ENCODE peak calls at places on chromosomes 5 and 9, in seven cellular contexts. V, C, Q, B, F, R and A are unnamed samples.

GRCh38 chr5:170611446-170612088 is 107.7 kb downstream of the KCNIP1 start:
- DNase-seq in B (no peak), R (peak), V (no peak), Q (peak), C (no peak), F (no peak), A (no peak)

GRCh38 chr5:179533907-179534306 is 16.4 kb upstream of the RUFY1 start:
- DNase-seq in F (no peak), C (no peak), V (no peak), Q (no peak), B (no peak), R (no peak), A (no peak)

GRCh38 chr5:12316812-12317211 is 412.6 kb upstream of the CTNND2 start:
- DNase-seq in R (no peak), C (no peak), V (no peak), B (no peak), Q (no peak), F (no peak), A (no peak)

GRCh38 chr9:87547665-87548064 is 50.0 kb downstream of the DAPK1 start:
- DNase-seq in V (peak), F (no peak), C (no peak), R (peak), Q (no peak), B (no peak), A (no peak)

GRCh38 chr5:15383021-15383420 is 117.0 kb upstream of the FBXL7 start:
- DNase-seq in R (no peak), V (no peak), Q (no peak), F (no peak), C (no peak), B (no peak), A (peak)

GRCh38 chr9:106644661-106645060 is 218.3 kb upstream of the ZNF462 start:
- DNase-seq in C (no peak), V (no peak), Q (no peak), B (no peak), R (no peak), F (no peak), A (no peak)

GRCh38 chr9:16247188-16247875 is 623.1 kb downstream of the BNC2 start:
- DNase-seq in Q (no peak), C (peak), B (no peak), V (peak), F (no peak), R (no peak), A (peak)

GRCh38 chr5:57650360-57651069 is 167.9 kb upstream of the ACTBL2 start:
- DNase-seq in C (peak), R (peak), F (peak), B (peak), Q (peak), V (peak), A (peak)

GRCh38 chr9:101578378-101578777 is 16.4 kb downstream of the PPP3R2 start:
- DNase-seq in C (no peak), Q (no peak), B (no peak), F (no peak), V (peak), R (no peak), A (no peak)

GRCh38 chr9:90029996-90030395 is 425.2 kb downstream of the GADD45G start:
- DNase-seq in V (peak), B (no peak), F (no peak), Q (no peak), C (no peak), R (no peak), A (no peak)

GRCh38 chr5:136082390-136083193 is 50.1 kb upstream of the SMAD5 start:
- DNase-seq in C (peak), F (peak), B (peak), V (no peak), Q (peak), R (peak), A (peak)

GRCh38 chr5:160697281-160697680 is 154.7 kb downstream of the ATP10B start:
- DNase-seq in Q (no peak), B (no peak), C (no peak), F (no peak), V (no peak), R (no peak), A (no peak)

GRCh38 chr5:122050959-122051358 is 27.1 kb downstream of the LOX start:
- DNase-seq in C (no peak), R (no peak), V (no peak), F (no peak), B (no peak), Q (no peak), A (no peak)

DNA sequence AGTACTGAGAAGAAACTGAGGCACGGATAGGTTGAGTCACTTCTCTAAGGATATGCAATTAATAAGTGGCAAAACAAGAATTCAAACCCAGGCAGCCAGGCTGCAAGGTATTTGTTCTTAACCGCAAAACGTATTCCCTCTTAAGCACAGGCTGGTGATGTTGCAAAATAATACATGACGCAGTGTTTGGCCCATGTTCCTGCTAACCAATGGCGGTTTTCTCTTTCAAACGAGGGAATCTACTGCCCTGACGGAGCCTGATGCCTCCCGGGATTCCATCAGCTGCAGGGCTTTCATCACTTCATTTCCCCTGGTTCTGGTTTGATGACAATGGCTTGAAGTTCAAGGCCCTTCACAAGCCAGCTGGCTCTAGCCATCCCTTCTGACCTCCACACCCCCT is 154.8 kb downstream of the SLIT3 start:
- DNase-seq in C (peak), V (no peak), Q (no peak), R (no peak), B (peak), F (no peak), A (no peak)
- TF ChIP-seq CTCF in C (no peak), V (no peak), Q (no peak), R (no peak), B (no peak), F (no peak), A (no peak)

GRCh38 chr9:129944501-129945116 is 98.4 kb downstream of the FNBP1 start:
- DNase-seq in B (no peak), R (no peak), F (no peak), C (no peak), V (no peak), Q (no peak), A (no peak)
- TF ChIP-seq CTCF in B (no peak), R (peak), F (no peak), C (no peak), V (no peak), Q (no peak), A (no peak)

DNA sequence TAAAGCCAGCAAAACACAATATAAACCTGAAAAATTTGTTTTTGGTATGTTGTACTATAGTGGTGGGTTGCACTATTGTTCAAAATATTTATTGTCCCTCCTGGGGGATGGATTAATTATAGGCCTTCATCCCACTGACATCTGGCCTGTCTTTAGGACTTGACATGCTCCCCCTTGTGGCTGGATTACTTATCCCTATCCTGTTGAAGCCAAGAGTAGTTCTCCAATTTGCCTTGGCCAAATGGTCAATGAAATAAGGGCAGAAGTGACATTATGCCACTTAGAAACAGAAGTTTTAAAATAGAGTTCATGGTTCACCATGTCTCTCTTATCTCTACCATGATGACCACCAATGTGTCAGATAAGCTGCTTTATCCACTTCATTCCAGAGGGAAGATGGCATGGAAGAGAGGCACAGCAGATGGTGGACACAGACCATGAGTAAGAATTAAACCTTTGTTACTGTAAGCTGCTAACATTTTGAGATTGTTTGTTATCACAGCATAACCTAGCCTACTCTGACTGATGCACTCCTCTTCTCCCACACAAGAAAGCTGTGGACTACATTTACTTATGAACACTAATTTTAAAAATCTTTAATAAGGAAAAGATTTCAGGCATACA is 29.2 kb upstream of the ARHGEF28 start:
- DNase-seq in R (peak), F (no peak), B (no peak), C (peak), V (peak), Q (peak), A (peak)
- TF ChIP-seq CTCF in R (peak), F (peak), B (peak), C (peak), V (peak), Q (peak), A (peak)

GRCh38 chr5:10725636-10726035 is 35.4 kb downstream of the DAP start:
- DNase-seq in B (no peak), F (no peak), V (no peak), C (no peak), Q (no peak), R (no peak), A (no peak)
- TF ChIP-seq CTCF in B (no peak), F (no peak), V (no peak), C (no peak), Q (no peak), R (no peak), A (no peak)

DNA sequence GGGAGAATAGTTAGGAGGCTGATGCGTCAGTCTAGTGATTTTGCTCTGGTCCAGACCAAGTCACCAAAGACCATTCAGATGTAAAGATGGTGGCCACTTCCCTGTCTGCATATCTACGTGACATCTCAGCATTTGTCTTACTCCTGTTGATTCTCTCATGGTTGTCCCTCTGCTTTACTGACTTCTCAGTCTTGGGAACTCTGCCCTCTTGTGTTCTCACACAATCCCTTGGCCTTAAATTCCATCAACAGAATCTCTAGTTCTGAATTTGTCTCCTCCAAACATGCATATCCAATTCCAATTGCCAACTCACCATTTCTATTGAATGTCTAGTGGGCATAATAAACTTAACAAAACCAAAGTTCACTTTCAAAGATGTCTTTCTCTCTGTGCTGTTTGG is 147.8 kb downstream of the SLC24A2 start:
- DNase-seq in F (no peak), Q (peak), B (no peak), V (no peak), R (no peak), C (peak), A (no peak)
- TF ChIP-seq CTCF in F (no peak), Q (peak), B (no peak), V (no peak), R (no peak), C (no peak), A (no peak)

GRCh38 chr9:72753261-72753893 is 199.5 kb downstream of the ALDH1A1 start:
- DNase-seq in B (no peak), R (no peak), V (peak), Q (no peak), F (no peak), C (peak), A (peak)
- TF ChIP-seq CTCF in B (peak), R (no peak), V (peak), Q (peak), F (no peak), C (peak), A (peak)

DNA sequence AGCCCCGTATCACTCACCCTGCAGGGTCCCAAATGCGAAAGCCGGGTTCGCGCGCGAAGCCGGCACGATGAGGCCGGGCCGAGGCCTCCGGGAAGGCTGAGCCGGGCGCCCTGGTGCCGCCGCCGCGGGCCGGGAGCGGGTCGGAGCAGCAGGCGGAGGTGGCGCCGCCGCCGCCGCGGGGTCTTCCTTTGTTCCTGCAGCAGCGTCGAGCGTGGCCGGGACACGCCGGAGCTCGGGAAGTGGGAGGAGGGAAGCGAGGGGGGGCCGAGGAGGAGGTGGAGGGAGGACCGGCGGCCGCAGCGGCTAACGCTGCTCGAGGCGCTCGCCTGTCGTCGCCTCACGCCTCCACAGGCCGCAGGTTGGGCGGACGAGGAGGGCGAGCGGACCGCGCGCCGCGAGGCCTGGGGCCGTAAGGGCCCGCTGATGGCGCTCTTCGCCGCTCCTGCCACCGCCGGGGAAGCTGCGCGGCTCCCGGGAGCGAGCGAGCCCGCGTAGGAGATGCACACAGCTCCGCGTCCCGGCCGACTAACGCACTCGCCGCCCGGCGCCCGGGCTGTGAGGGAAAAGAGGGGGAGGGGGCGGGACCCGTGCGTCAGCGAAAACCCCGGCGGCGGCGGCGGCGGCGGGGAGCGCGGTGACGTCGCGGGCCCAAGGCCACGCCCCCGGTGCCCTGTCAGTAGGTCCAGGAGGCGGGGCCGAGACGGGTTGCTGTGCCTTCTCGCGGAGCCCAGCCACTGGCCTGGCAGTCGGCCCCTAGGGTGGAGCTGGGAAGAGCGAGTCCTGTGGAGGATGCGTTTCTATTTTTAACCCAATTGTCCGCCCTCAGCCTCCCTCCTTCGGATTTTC is at the start of gene ZFAND5:
- DNase-seq in C (peak), Q (peak), F (peak), V (peak), R (peak), B (peak), A (peak)
- TF ChIP-seq CTCF in C (no peak), Q (peak), F (no peak), V (no peak), R (no peak), B (no peak), A (peak)